ENCODE peak calls at places on chromosomes 16 and 17, in ten cellular contexts. Z is GM12865, R is RWPE1, C is tibial artery, Q is psoas muscle, F is HFF-Myc, I is activated B cell treated with CpG ODN at 0.5 μM for 24 hours, V is HFFc6, J is uterus, S is brain microvascular endothelial cell. A is an unnamed sample.

GRCh38 chr16:88007321-88007731 is 56.1 kb downstream of the BANP start:
- DNase-seq in I (no peak), V (no peak), S (no peak), C (peak; percentile 13), Z (no peak), Q (no peak), R (no peak), J (no peak), F (no peak), A (no peak)

GRCh38 chr17:296382-296781 is 56.2 kb downstream of the RPH3AL start:
- DNase-seq in R (no peak), Q (peak; percentile 42), C (peak; percentile 23), F (no peak), S (no peak), I (no peak), V (no peak), J (no peak), Z (no peak), A (no peak)

GRCh38 chr17:5437721-5438317 is 1.1 kb downstream of the C1QBP start:
- DNase-seq in J (no peak), F (no peak), I (no peak), Q (no peak), Z (no peak), R (peak; percentile 55), C (no peak), V (peak; percentile 84), S (peak; percentile 12), A (no peak)

GRCh38 chr16:89335803-89336485 is 118.4 kb downstream of the ZNF778 start:
- DNase-seq in Z (no peak), C (no peak), F (no peak), R (no peak), J (no peak), Q (peak; percentile 84), I (no peak), V (no peak), S (no peak), A (no peak)

GRCh38 chr17:81925860-81926450 is 1.6 kb downstream of the MAFG start:
- DNase-seq in J (no peak), Z (no peak), C (no peak), I (no peak), Q (no peak), R (no peak), V (no peak), S (no peak), F (no peak), A (no peak)

GRCh38 chr17:28507567-28508195 is 1.5 kb downstream of the FOXN1 start:
- DNase-seq in F (no peak), S (no peak), C (no peak), I (no peak), Q (no peak), J (no peak), R (peak; percentile 95), Z (no peak), V (no peak), A (no peak)

GRCh38 chr16:15988268-15989013 is 39.0 kb downstream of the ABCC1 start:
- DNase-seq in S (peak; percentile 43), Z (no peak), I (no peak), J (no peak), C (no peak), F (no peak), V (no peak), Q (peak; percentile 37), R (no peak), A (no peak)

GRCh38 chr16:86925067-86925791 is 346.9 kb downstream of the FOXL1 start:
- DNase-seq in J (no peak), I (no peak), Q (no peak), Z (no peak), S (peak; percentile 43), R (no peak), F (no peak), C (no peak), V (no peak), A (no peak)

GRCh38 chr16:3530371-3530914 is 29.6 kb downstream of the CLUAP1 start:
- DNase-seq in R (peak; percentile 25), I (no peak), V (no peak), S (no peak), Z (no peak), F (no peak), Q (no peak), J (no peak), C (no peak), A (no peak)

GRCh38 chr17:72122668-72123495 is 2.1 kb downstream of the SOX9 start:
- DNase-seq in R (peak; percentile 20), Q (peak; percentile 58), Z (peak; percentile 60), V (peak; percentile 15), I (no peak), C (peak; percentile 71), F (no peak), S (no peak), J (no peak), A (no peak)

GRCh38 chr17:40322417-40323315 is 13.7 kb downstream of the RARA start:
- DNase-seq in S (peak; percentile 79), Z (peak; percentile 96), F (no peak), Q (peak; percentile 84), J (peak; percentile 77), V (peak; percentile 87), C (peak; percentile 91), I (peak; percentile 83), R (peak; percentile 73), A (peak; percentile 65)

GRCh38 chr16:71537643-71538042 is 11.4 kb downstream of the CHST4 start:
- DNase-seq in Z (peak; percentile 82), S (peak; percentile 38), F (no peak), I (no peak), Q (no peak), J (no peak), V (peak; percentile 32), R (peak; percentile 58), C (no peak), A (no peak)

GRCh38 chr16:77307764-77308561 is 108.8 kb downstream of the SYCE1L start:
- DNase-seq in J (no peak), S (peak; percentile 76), Z (no peak), I (no peak), F (no peak), C (no peak), V (no peak), Q (no peak), R (peak; percentile 55), A (no peak)

GRCh38 chr17:78027121-78027520 is 68.6 kb downstream of the TNRC6C start:
- DNase-seq in R (no peak), F (no peak), Z (no peak), V (no peak), C (no peak), Q (no peak), S (no peak), J (no peak), I (no peak), A (no peak)

GRCh38 chr17:78031435-78031834 is 72.9 kb downstream of the TNRC6C start:
- DNase-seq in C (no peak), Z (no peak), I (no peak), S (no peak), V (no peak), R (no peak), Q (no peak), J (no peak), F (no peak), A (no peak)

GRCh38 chr17:78032166-78032565 is 73.7 kb downstream of the TNRC6C start:
- DNase-seq in J (no peak), C (no peak), S (peak; percentile 22), R (no peak), Z (no peak), F (no peak), Q (no peak), I (no peak), V (peak; percentile 60), A (peak; percentile 75)

GRCh38 chr17:78026381-78026780 is 67.9 kb downstream of the TNRC6C start:
- DNase-seq in S (no peak), F (no peak), I (no peak), Q (no peak), Z (no peak), R (no peak), V (no peak), J (no peak), C (no peak), A (no peak)

DNA sequence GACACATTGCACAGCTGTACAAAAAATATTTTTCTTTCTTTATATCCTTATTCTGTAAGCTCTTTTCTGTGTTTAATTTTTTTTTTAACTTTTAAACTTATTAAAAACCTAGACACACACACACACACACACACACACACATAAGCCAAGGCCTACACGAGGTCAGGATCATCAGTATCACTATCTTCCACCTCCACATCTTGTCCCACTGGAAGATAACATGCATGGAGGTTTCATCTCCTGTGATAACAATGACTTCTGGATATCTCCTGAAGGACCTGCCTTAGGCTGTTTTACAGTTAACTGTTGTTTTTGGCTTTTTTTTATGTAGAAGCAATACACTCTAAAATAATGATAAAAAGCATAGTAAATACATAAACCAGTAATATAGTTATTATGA is 71.2 kb downstream of the TNRC6C start:
- DNase-seq in Z (no peak), J (no peak), R (no peak), I (no peak), S (no peak), F (no peak), V (no peak), C (no peak), Q (no peak), A (no peak)
- TF ChIP-seq CTCF in Z (no peak), J (no peak), R (no peak), I (no peak), S (no peak), F (no peak), V (no peak), C (no peak), Q (no peak), A (no peak)

DNA sequence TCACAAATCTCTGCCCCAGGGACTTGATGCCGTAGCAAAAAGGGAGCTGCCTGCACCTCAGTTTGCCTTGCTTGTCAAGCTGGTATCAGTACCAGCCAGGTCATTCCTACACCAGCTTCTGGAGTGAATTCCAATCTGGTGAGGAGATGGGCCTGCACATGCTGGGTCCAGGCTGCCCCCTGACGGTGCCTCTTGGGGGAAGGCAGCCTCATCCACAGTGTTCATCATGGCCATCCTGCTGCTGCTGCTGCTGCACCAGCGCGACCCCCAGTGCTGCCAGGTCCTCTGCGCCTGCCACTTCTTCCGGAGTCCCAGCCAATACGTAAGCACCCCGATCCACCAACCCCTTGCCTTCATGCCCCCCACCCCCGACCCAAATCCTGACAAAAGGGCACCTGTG is 8.3 kb downstream of the MRPL27 start:
- DNase-seq in J (no peak), I (no peak), Z (no peak), Q (no peak), C (no peak), V (peak; percentile 70), F (no peak), R (no peak), S (no peak), A (no peak)
- TF ChIP-seq CTCF in J (no peak), I (no peak), Z (no peak), Q (no peak), C (no peak), V (peak; percentile 59), F (peak; percentile 16), R (no peak), S (peak; percentile 38), A (no peak)

GRCh38 chr17:11625878-11626277 is 27.6 kb downstream of the DNAH9 start:
- DNase-seq in R (no peak), Q (no peak), Z (no peak), J (no peak), V (no peak), C (no peak), F (no peak), S (no peak), I (no peak), A (no peak)
- TF ChIP-seq CTCF in R (no peak), Q (no peak), Z (no peak), J (no peak), V (no peak), C (no peak), F (no peak), S (no peak), I (no peak), A (no peak)

GRCh38 chr16:54936979-54937672 is 6.5 kb downstream of the IRX5 start:
- DNase-seq in Z (no peak), S (no peak), Q (peak; percentile 81), F (no peak), I (no peak), C (no peak), V (peak; percentile 32), R (no peak), J (no peak), A (no peak)
- TF ChIP-seq CTCF in Z (no peak), S (peak; percentile 79), Q (peak; percentile 55), F (peak; percentile 75), I (no peak), C (peak; percentile 30), V (peak; percentile 76), R (peak; percentile 35), J (peak; percentile 13), A (peak; percentile 50)